ENCODE peak calls at places on chromosomes 16 and 17, in eight cellular contexts. O is Peyer's patch, E is heart left ventricle, U is adrenal gland, K is tibial nerve, A is esophagus squamous epithelium, H is spleen, P is prostate gland. M is an unnamed sample.

GRCh38 chr16:20938426-20938825 is 37.9 kb downstream of the LYRM1 start:
- DNase-seq in H (no peak), P (no peak), U (no peak), O (no peak), E (no peak), K (no peak), A (no peak), M (no peak)

GRCh38 chr17:17353625-17354484 is 50.7 kb downstream of the NT5M start:
- DNase-seq in K (no peak), E (no peak), H (peak; percentile 64), U (no peak), A (no peak), O (peak; percentile 37), P (no peak), M (no peak)

GRCh38 chr17:15106540-15106939 is 158.6 kb downstream of the PMP22 start:
- DNase-seq in U (no peak), E (no peak), K (no peak), O (no peak), A (no peak), P (no peak), H (no peak), M (no peak)

GRCh38 chr17:77872199-77872598 is 86.3 kb upstream of the TNRC6C start:
- DNase-seq in O (no peak), K (no peak), H (peak; percentile 41), U (no peak), A (no peak), E (no peak), P (no peak), M (no peak)

GRCh38 chr16:78695371-78695770 is 595.9 kb downstream of the WWOX start:
- DNase-seq in A (no peak), K (no peak), P (no peak), H (no peak), O (no peak), U (peak; percentile 46), E (no peak), M (no peak)

GRCh38 chr16:65249768-65250167 is 127.9 kb upstream of the CDH11 start:
- DNase-seq in K (peak; percentile 27), P (no peak), H (no peak), A (no peak), E (peak; percentile 78), O (no peak), U (peak; percentile 37), M (no peak)

GRCh38 chr16:57537596-57538234 is 1.3 kb upstream of the CCDC102A start:
- DNase-seq in E (no peak), H (peak; percentile 10), O (no peak), P (no peak), A (no peak), U (peak; percentile 22), K (no peak), M (no peak)

GRCh38 chr16:85395207-85395912 is 217.8 kb upstream of the GSE1 start:
- DNase-seq in K (peak; percentile 53), P (peak; percentile 72), U (peak; percentile 93), O (peak; percentile 61), A (no peak), H (peak; percentile 71), E (peak; percentile 71), M (peak; percentile 67)

GRCh38 chr16:58176608-58177346 is 21.1 kb downstream of the CSNK2A2 start:
- DNase-seq in O (no peak), K (no peak), H (no peak), A (no peak), U (no peak), E (no peak), P (no peak), M (no peak)

GRCh38 chr17:66652840-66653507 is 181.9 kb upstream of the CACNG5 start:
- DNase-seq in P (no peak), O (no peak), K (no peak), U (no peak), H (no peak), E (no peak), A (no peak), M (no peak)
- H3K4me3 ChIP-seq in P (no peak overlapping the region), O (no peak overlapping the region), K (no peak overlapping the region), U (no peak overlapping the region), H (no peak overlapping the region), E (no peak overlapping the region), A (no peak overlapping the region), M (no peak overlapping the region)

DNA sequence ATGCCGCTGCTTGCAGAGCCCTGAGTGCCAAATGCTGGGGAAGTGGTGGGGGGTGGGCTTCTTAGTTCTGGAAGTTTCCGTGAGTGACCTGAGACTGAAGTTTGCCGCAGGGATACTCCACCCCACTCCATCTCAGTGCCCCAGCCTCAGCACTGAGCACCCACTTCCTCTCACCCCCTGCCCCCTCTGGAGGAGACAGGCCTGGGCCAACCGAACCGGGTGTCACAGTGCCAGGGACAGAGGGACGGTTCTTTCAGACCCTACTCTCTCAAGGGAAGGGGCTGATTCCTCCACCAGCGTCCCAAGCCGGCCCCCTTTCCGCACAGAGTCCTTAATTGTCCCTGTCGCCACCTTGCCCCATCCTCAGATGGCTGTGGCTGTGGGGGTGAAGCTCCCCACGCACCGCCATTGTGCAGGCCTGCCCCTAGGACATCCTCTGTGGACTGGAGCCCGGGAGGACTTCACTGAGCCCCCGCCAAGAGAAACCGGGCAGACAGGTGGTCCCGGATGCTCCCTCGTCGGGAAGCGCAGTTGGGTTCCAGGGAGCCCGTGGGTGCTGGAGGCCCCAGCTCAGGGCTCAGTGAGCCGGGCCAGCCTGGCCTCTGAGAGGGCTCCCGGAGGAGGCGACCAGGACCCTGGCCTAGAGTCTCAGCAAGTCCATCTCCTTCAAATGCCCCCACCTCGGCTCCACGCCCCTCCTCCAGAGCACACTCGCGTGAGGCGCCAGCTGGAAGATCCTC is 1.6 kb upstream of the KREMEN2 start:
- DNase-seq in P (no peak), U (no peak), E (no peak), A (no peak), H (peak; percentile 74), O (no peak), K (no peak), M (no peak)
- H3K4me1 ChIP-seq in P (peaks cover 18% of the 10 kb centered on the region), U (peaks cover 20% of the 10 kb centered on the region), E (peaks cover 32% of the 10 kb centered on the region), A (peaks cover 70% of the 10 kb centered on the region), H (peaks cover 63% of the 10 kb centered on the region), O (peaks cover 51% of the 10 kb centered on the region), K (peaks cover 17% of the 10 kb centered on the region), M (peaks cover 38% of the 10 kb centered on the region)

DNA sequence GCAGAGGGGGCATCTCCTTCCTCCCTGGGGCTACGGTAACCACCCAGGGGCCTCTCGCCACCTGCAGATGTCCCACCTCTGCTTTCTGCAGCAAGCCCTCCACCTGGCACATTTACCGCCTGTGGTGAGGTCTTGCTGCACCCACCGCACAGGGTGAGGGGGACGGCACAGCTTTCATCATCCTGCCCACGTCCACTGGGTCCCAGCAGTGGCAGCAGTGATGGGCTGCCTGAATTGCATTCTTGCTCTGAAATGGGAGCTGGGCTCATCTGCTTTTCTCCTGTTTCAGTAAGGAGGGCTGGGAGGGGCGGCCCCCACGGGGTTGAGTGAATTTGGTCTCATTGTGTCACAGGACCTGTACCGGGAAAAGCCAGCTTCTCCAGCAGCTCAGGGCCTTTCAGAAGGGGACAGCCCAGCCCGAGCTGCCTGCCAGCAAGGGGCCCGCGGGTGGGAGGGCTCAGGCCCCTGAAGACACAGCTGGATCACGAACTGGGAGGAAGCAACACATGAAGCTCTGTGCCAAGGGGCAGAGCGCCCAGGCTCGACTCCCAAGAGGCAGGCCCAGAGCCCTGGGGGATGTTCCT is 12.7 kb downstream of the DNAAF8 start:
- DNase-seq in K (no peak), E (no peak), U (no peak), A (no peak), H (no peak), O (no peak), P (no peak), M (no peak)
- TF ChIP-seq POLR2A in K (no peak), E (no peak), U (no peak), A (no peak), H (no peak), O (no peak), P (no peak), M (no peak)

DNA sequence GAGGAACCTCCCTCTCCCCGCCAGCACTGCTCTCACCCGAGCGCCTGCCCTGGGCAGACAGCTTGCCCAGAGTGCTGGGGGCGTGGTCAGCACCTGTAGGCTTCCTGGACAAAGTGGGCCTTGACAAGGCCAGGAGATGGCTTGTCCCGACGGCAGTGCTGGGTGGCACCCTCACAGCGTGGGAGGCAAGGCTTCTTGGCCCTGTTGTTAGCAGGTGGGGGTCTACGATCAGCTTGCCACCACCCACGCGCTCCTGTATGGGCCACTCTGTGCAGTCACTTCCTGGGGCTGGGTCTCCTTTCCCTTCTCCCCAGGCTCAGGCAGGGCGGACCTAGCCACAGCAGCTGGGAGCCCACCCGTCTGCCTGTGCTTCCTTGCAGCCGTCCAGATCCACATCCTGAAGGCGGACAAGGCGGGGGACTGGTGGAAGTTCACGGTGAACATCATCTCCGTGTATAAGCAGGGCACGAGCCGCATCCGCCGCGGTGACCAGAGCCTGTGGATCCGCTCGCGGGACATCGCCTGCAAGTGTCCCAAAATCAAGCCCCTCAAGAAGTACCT is 218.0 kb downstream of the NTN1 start:
- DNase-seq in O (peak; percentile 56), E (peak; percentile 46), A (no peak), P (no peak), K (no peak), H (peak; percentile 86), U (peak; percentile 39), M (peak; percentile 26)
- H3K4me3 ChIP-seq in O (peak overlapping the region; percentile 37), E (peak overlapping the region; percentile 23), A (peak overlapping the region; percentile 64), P (peak overlapping the region; percentile 48), K (peak overlapping the region; percentile 41), H (peak overlapping the region; percentile 45), U (no peak overlapping the region), M (peak overlapping the region; percentile 39)

M was measured in transverse colon.